ENCODE peak calls at places on chromosomes 6 and 20, in five cellular contexts. N is HCT116, B is fibroblast of lung, X is aorta, Q is right lobe of liver. D is an unnamed sample.

GRCh38 chr6:94570576-94570975 is 1006.8 kb upstream of the MANEA start:
- DNase-seq in Q (no peak), X (no peak), N (no peak), B (no peak), D (no peak)

GRCh38 chr20:3922983-3923339 is 33.8 kb downstream of the PANK2 start:
- DNase-seq in B (no peak), Q (no peak), X (no peak), N (no peak), D (no peak)

GRCh38 chr20:34952676-34953075 is 2.9 kb downstream of the GSS start:
- DNase-seq in Q (no peak), N (no peak), X (no peak), B (peak; percentile 80), D (no peak)

GRCh38 chr20:55586626-55587025 is 418.7 kb downstream of the CBLN4 start:
- DNase-seq in X (no peak), Q (no peak), N (no peak), B (no peak), D (no peak)

GRCh38 chr6:9139762-9140161 is 704.4 kb upstream of the SLC35B3 start:
- DNase-seq in X (no peak), Q (peak; percentile 49), B (peak; percentile 60), N (no peak), D (no peak)

GRCh38 chr6:45421700-45422540 is 44.2 kb upstream of the SUPT3H start:
- DNase-seq in B (peak; percentile 78), Q (peak; percentile 56), N (no peak), X (peak; percentile 78), D (peak; percentile 57)

GRCh38 chr6:39821739-39822532 is 29.8 kb downstream of the DAAM2 start:
- DNase-seq in Q (no peak), B (no peak), X (peak; percentile 55), N (no peak), D (no peak)

GRCh38 chr6:73666393-73666792 is 12.6 kb upstream of the SLC17A5 start:
- DNase-seq in N (no peak), X (no peak), Q (no peak), B (peak; percentile 29), D (no peak)

GRCh38 chr6:166168616-166169548 is 1.2 kb upstream of the TBXT start:
- DNase-seq in X (no peak), N (no peak), B (no peak), Q (no peak), D (no peak)

GRCh38 chr20:14838663-14839650 is 501.5 kb upstream of the FLRT3 start:
- DNase-seq in N (no peak), B (peak; percentile 6), Q (no peak), X (no peak), D (no peak)

GRCh38 chr6:11434565-11435326 is 102.8 kb upstream of the TMEM170B start:
- DNase-seq in N (no peak), B (peak; percentile 87), X (no peak), Q (peak; percentile 69), D (peak; percentile 42)

GRCh38 chr6:145374566-145374965 is 360.8 kb downstream of the EPM2A start:
- DNase-seq in X (no peak), Q (no peak), N (no peak), B (no peak), D (no peak)

GRCh38 chr20:16501236-16501635 is 72.0 kb downstream of the KIF16B start:
- DNase-seq in B (no peak), X (no peak), N (no peak), Q (no peak), D (no peak)

GRCh38 chr20:32240220-32240619 is 32.5 kb downstream of the POFUT1 start:
- DNase-seq in Q (no peak), B (no peak), N (no peak), X (no peak), D (no peak)

GRCh38 chr20:57294558-57294957 is 28.1 kb upstream of the BMP7 start:
- DNase-seq in Q (no peak), X (no peak), B (no peak), N (no peak), D (no peak)

GRCh38 chr6:149033454-149034241 is 283.9 kb upstream of the TAB2 start:
- DNase-seq in B (no peak), Q (no peak), X (no peak), N (no peak), D (no peak)

GRCh38 chr6:28922004-28922840 is 1.6 kb downstream of the TRIM27 start:
- DNase-seq in N (peak; percentile 62), B (peak; percentile 52), X (no peak), Q (no peak), D (peak; percentile 69)

GRCh38 chr6:11210386-11211138 is 21.9 kb downstream of the NEDD9 start:
- DNase-seq in N (no peak), X (no peak), B (no peak), Q (no peak), D (no peak)

GRCh38 chr6:139647001-139647400 is 272.6 kb upstream of the CITED2 start:
- DNase-seq in B (no peak), Q (no peak), N (no peak), X (no peak), D (no peak)

GRCh38 chr6:121849477-121849876 is 414.0 kb downstream of the GJA1 start:
- DNase-seq in Q (no peak), N (peak; percentile 53), X (peak; percentile 51), B (peak; percentile 67), D (peak; percentile 29)

GRCh38 chr6:89977808-89978748 is 83.8 kb downstream of the GJA10 start:
- DNase-seq in N (no peak), Q (no peak), B (peak; percentile 90), X (no peak), D (no peak)

GRCh38 chr6:44139351-44139743 is 12.0 kb downstream of the TMEM63B start:
- DNase-seq in N (no peak), Q (no peak), B (no peak), X (no peak), D (no peak)

GRCh38 chr6:135087803-135088202 is 33.2 kb upstream of the HBS1L start:
- DNase-seq in X (no peak), Q (no peak), B (no peak), N (no peak), D (no peak)

DNA sequence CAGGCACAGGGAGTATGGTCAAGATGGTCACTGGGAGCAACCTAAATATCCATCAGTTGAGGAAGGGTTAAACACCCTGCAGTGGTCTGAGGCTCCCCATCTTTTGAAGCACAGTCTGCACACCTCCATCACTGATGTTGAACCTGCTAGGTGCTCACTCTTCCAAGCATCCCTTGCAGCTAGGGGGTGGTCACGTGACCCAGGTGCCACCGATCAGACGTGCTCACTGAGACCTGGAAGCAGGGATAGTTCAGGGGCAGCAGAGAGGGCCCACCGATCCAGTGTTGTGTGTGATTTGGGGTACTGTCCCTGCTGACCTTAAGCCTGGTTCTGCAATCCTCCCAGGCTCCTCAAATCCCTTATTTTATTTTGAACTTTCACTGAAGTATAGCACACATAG is 134.6 kb downstream of the CEBPB start:
- DNase-seq in B (no peak), Q (no peak), X (no peak), N (no peak), D (no peak)
- H3K27me3 ChIP-seq in B (no peaks in the 10 kb centered on the region), Q (no peaks in the 10 kb centered on the region), X (no peaks in the 10 kb centered on the region), N (no peaks in the 10 kb centered on the region), D (no peaks in the 10 kb centered on the region)

DNA sequence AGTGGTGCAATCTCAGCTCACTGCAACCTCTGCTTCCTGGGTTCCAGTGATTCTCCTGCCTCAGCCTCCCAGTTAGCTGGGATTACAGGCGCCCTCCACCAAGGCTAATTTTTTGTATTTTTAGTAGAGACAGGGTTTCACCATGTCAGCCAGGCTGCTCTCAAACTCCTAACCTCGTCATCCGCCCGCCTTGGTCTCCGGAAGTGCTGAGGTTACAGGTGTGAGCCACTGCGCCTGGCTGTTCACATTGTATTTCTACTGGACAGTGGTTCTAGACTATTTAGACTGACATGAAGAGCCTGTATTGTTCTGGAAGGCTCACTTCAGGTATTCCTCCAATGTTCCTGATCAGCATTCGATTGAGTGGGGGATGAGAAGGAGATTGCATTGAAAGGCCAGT is 14.8 kb upstream of the OVOL2 start:
- DNase-seq in B (no peak), Q (no peak), N (no peak), X (no peak), D (no peak)
- H3K36me3 ChIP-seq in B (no peaks in the 10 kb centered on the region), Q (no peaks in the 10 kb centered on the region), N (no peaks in the 10 kb centered on the region), X (no peaks in the 10 kb centered on the region), D (no peaks in the 10 kb centered on the region)

GRCh38 chr20:2800590-2801458 is at the start of gene CPXM1:
- DNase-seq in X (no peak), B (no peak), N (no peak), Q (no peak), D (no peak)
- H3K27me3 ChIP-seq in X (no peaks in the 10 kb centered on the region), B (peaks cover 56% of the 10 kb centered on the region), N (no peaks in the 10 kb centered on the region), Q (no peaks in the 10 kb centered on the region), D (peaks cover 10% of the 10 kb centered on the region)

DNA sequence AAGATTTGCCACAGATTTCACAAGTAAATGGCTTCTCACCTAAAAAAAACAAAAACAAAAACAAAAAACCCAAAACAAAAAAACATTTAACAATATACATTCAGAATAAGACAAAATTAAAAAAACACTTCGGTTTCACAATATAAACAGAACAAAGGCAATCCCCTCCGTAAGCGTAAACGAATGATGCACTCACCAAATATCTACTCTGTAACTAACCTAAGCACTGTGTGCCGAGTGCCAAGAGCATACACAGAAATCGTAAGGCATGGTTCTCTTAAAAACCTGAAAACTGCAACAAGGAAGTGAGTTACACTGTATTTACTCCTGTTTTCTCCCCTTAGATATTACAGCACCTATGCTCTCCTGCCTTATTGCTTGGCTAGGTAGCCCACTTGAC is 12.1 kb upstream of the MICAL1 start:
- DNase-seq in X (no peak), N (no peak), Q (no peak), B (no peak), D (no peak)
- H3K36me3 ChIP-seq in X (no peaks in the 10 kb centered on the region), N (peaks cover 63% of the 10 kb centered on the region), Q (no peaks in the 10 kb centered on the region), B (peaks cover 17% of the 10 kb centered on the region), D (peaks cover 36% of the 10 kb centered on the region)

GRCh38 chr20:61387961-61388360 is 135.9 kb downstream of the CDH4 start:
- DNase-seq in X (no peak), Q (no peak), N (no peak), B (no peak), D (no peak)
- H3K27me3 ChIP-seq in X (no peaks in the 10 kb centered on the region), Q (no peaks in the 10 kb centered on the region), N (no peaks in the 10 kb centered on the region), B (no peaks in the 10 kb centered on the region), D (peaks cover 44% of the 10 kb centered on the region)

DNA sequence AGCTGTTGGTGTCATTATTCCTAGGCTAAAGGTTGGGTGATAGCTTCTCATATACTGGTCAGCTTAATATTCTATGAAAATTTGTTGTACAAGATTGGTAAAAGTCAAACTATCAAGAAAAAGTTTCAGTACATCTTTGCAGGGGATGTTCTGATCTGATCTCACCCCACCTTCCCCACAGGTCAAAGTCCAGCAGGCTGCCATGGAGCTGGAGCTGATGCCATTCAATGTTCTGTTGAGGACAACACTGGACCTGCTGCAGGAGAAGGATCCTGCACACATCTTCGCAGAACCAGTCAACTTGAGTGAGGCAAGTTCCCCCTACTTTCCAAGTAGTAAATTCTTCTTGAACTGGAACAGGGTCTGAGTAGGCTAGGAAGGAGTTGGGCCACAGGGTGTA is 13.1 kb downstream of the BRPF3 start:
- DNase-seq in N (no peak), B (no peak), X (no peak), Q (no peak), D (no peak)
- H3K36me3 ChIP-seq in N (peaks cover 42% of the 10 kb centered on the region), B (peaks cover 17% of the 10 kb centered on the region), X (peaks cover 3% of the 10 kb centered on the region), Q (peaks cover 4% of the 10 kb centered on the region), D (peaks cover 70% of the 10 kb centered on the region)

GRCh38 chr20:63087236-63087871 is 80.6 kb upstream of the BHLHE23 start:
- DNase-seq in N (no peak), X (peak; percentile 21), B (no peak), Q (peak; percentile 31), D (no peak)
- H3K27me3 ChIP-seq in N (no peaks in the 10 kb centered on the region), X (no peaks in the 10 kb centered on the region), B (no peaks in the 10 kb centered on the region), Q (no peaks in the 10 kb centered on the region), D (peaks cover 35% of the 10 kb centered on the region)

D was measured in stomach.